ENCODE peak calls at places on chromosome 3, in six cellular contexts. One of them, this sample, is unnamed. For H3K9me3, the result is how much of the 10 kb centered on the place peaks cover.

GRCh38 chr3:42052132-42052866 is 38.9 kb upstream of the TRAK1 start:
- DNase-seq in neuronal stem cell: no peak
- DNase-seq in transverse colon: no peak
- DNase-seq in IMR-90: peak
- DNase-seq in heart left ventricle: no peak
- DNase-seq in AG04450: no peak
- DNase-seq in this sample: no peak

GRCh38 chr3:174408310-174408709 is 450.8 kb upstream of the NAALADL2 start:
- DNase-seq in IMR-90: peak
- DNase-seq in heart left ventricle: no peak
- DNase-seq in transverse colon: no peak
- DNase-seq in neuronal stem cell: no peak
- DNase-seq in AG04450: peak
- DNase-seq in this sample: no peak

GRCh38 chr3:189003410-189003809 is 168.4 kb upstream of the TPRG1 start:
- DNase-seq in heart left ventricle: no peak
- DNase-seq in neuronal stem cell: no peak
- DNase-seq in AG04450: no peak
- DNase-seq in transverse colon: no peak
- DNase-seq in IMR-90: no peak
- DNase-seq in this sample: no peak

GRCh38 chr3:197516517-197516889 is 39.3 kb downstream of the BDH1 start:
- DNase-seq in IMR-90: peak
- DNase-seq in heart left ventricle: no peak
- DNase-seq in AG04450: peak
- DNase-seq in neuronal stem cell: no peak
- DNase-seq in transverse colon: no peak
- DNase-seq in this sample: no peak

GRCh38 chr3:23490459-23490858 is 287.3 kb downstream of the UBE2E2 start:
- DNase-seq in AG04450: peak
- DNase-seq in IMR-90: peak
- DNase-seq in neuronal stem cell: no peak
- DNase-seq in heart left ventricle: no peak
- DNase-seq in transverse colon: no peak
- DNase-seq in this sample: no peak

GRCh38 chr3:167656821-167657220 is 3.1 kb upstream of the WDR49 start:
- DNase-seq in AG04450: no peak
- DNase-seq in transverse colon: no peak
- DNase-seq in neuronal stem cell: no peak
- DNase-seq in IMR-90: no peak
- DNase-seq in heart left ventricle: no peak
- DNase-seq in this sample: no peak

GRCh38 chr3:144816366-144816765 is 844.7 kb downstream of the DIPK2A start:
- DNase-seq in heart left ventricle: no peak
- DNase-seq in transverse colon: no peak
- DNase-seq in neuronal stem cell: no peak
- DNase-seq in AG04450: no peak
- DNase-seq in IMR-90: no peak
- DNase-seq in this sample: no peak

GRCh38 chr3:99419111-99419510 is 219.3 kb upstream of the COL8A1 start:
- DNase-seq in heart left ventricle: no peak
- DNase-seq in transverse colon: no peak
- DNase-seq in IMR-90: no peak
- DNase-seq in AG04450: no peak
- DNase-seq in neuronal stem cell: no peak
- DNase-seq in this sample: no peak

GRCh38 chr3:73863546-73864079 is 238.9 kb upstream of the PDZRN3 start:
- DNase-seq in AG04450: no peak
- DNase-seq in IMR-90: no peak
- DNase-seq in neuronal stem cell: no peak
- DNase-seq in heart left ventricle: no peak
- DNase-seq in transverse colon: no peak
- DNase-seq in this sample: no peak

GRCh38 chr3:177777699-177778098 is 580.4 kb upstream of the TBL1XR1 start:
- DNase-seq in IMR-90: peak
- DNase-seq in heart left ventricle: peak
- DNase-seq in transverse colon: peak
- DNase-seq in AG04450: no peak
- DNase-seq in neuronal stem cell: peak
- DNase-seq in this sample: no peak

GRCh38 chr3:177778633-177779032 is 581.4 kb upstream of the TBL1XR1 start:
- DNase-seq in heart left ventricle: no peak
- DNase-seq in transverse colon: no peak
- DNase-seq in IMR-90: no peak
- DNase-seq in AG04450: no peak
- DNase-seq in neuronal stem cell: no peak
- DNase-seq in this sample: no peak

GRCh38 chr3:177772908-177773557 is 575.8 kb upstream of the TBL1XR1 start:
- DNase-seq in heart left ventricle: peak
- DNase-seq in transverse colon: no peak
- DNase-seq in neuronal stem cell: no peak
- DNase-seq in AG04450: no peak
- DNase-seq in IMR-90: no peak
- DNase-seq in this sample: no peak

GRCh38 chr3:177771780-177772179 is 574.5 kb upstream of the TBL1XR1 start:
- DNase-seq in IMR-90: no peak
- DNase-seq in heart left ventricle: no peak
- DNase-seq in neuronal stem cell: no peak
- DNase-seq in AG04450: no peak
- DNase-seq in transverse colon: no peak
- DNase-seq in this sample: no peak

DNA sequence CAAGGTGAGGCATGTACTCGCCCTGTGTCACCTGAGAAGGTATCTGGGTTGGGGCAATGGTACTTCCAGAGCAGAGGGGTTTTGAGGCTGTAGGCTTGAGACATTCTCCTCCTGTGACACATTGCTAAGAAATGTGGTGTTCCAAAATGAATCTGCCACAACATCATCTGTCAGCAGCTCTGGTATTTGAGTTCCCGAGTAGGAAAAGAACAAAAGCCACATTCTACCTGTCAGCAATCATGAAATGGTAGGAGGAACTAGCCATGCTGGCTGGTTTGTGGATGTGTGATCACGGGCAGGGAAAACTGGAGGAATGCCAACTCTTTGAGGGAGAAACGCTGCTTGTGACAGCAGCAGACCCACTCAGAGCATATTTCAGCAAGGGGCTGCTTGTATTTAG is 579.4 kb upstream of the TBL1XR1 start:
- DNase-seq in heart left ventricle: no peak
- DNase-seq in transverse colon: no peak
- DNase-seq in IMR-90: peak
- DNase-seq in neuronal stem cell: no peak
- DNase-seq in AG04450: peak
- DNase-seq in this sample: no peak
- H3K9me3 ChIP-seq in heart left ventricle: under half
- H3K9me3 ChIP-seq in transverse colon: under half
- H3K9me3 ChIP-seq in IMR-90: under half
- H3K9me3 ChIP-seq in neuronal stem cell: under half
- H3K9me3 ChIP-seq in AG04450: under half
- H3K9me3 ChIP-seq in this sample: under half

GRCh38 chr3:54240-54639 is 142.3 kb upstream of the CHL1 start:
- DNase-seq in transverse colon: no peak
- DNase-seq in AG04450: no peak
- DNase-seq in IMR-90: no peak
- DNase-seq in neuronal stem cell: no peak
- DNase-seq in heart left ventricle: no peak
- DNase-seq in this sample: no peak
- H3K9me3 ChIP-seq in transverse colon: under half
- H3K9me3 ChIP-seq in AG04450: under half
- H3K9me3 ChIP-seq in IMR-90: under half
- H3K9me3 ChIP-seq in neuronal stem cell: under half
- H3K9me3 ChIP-seq in heart left ventricle: under half
- H3K9me3 ChIP-seq in this sample: under half

GRCh38 chr3:153397806-153398205 is 235.8 kb downstream of the RAP2B start:
- DNase-seq in heart left ventricle: no peak
- DNase-seq in neuronal stem cell: no peak
- DNase-seq in IMR-90: no peak
- DNase-seq in transverse colon: no peak
- DNase-seq in AG04450: no peak
- DNase-seq in this sample: no peak
- H3K9me3 ChIP-seq in heart left ventricle: under half
- H3K9me3 ChIP-seq in neuronal stem cell: under half
- H3K9me3 ChIP-seq in IMR-90: under half
- H3K9me3 ChIP-seq in transverse colon: under half
- H3K9me3 ChIP-seq in AG04450: under half
- H3K9me3 ChIP-seq in this sample: under half

GRCh38 chr3:183540501-183541234 is 14.8 kb downstream of the KLHL6 start:
- DNase-seq in AG04450: no peak
- DNase-seq in transverse colon: peak
- DNase-seq in heart left ventricle: peak
- DNase-seq in neuronal stem cell: no peak
- DNase-seq in IMR-90: no peak
- DNase-seq in this sample: no peak
- H3K9me3 ChIP-seq in AG04450: under half
- H3K9me3 ChIP-seq in transverse colon: under half
- H3K9me3 ChIP-seq in heart left ventricle: under half
- H3K9me3 ChIP-seq in neuronal stem cell: under half
- H3K9me3 ChIP-seq in IMR-90: under half
- H3K9me3 ChIP-seq in this sample: under half

GRCh38 chr3:1404270-1404669 is 311.4 kb downstream of the CNTN6 start:
- DNase-seq in neuronal stem cell: peak
- DNase-seq in heart left ventricle: no peak
- DNase-seq in transverse colon: no peak
- DNase-seq in AG04450: no peak
- DNase-seq in IMR-90: no peak
- DNase-seq in this sample: no peak

GRCh38 chr3:1406250-1406649 is 313.4 kb downstream of the CNTN6 start:
- DNase-seq in IMR-90: no peak
- DNase-seq in neuronal stem cell: no peak
- DNase-seq in heart left ventricle: no peak
- DNase-seq in transverse colon: no peak
- DNase-seq in AG04450: no peak
- DNase-seq in this sample: no peak

GRCh38 chr3:1400571-1400970 is 307.7 kb downstream of the CNTN6 start:
- DNase-seq in neuronal stem cell: no peak
- DNase-seq in IMR-90: no peak
- DNase-seq in heart left ventricle: no peak
- DNase-seq in AG04450: no peak
- DNase-seq in transverse colon: no peak
- DNase-seq in this sample: no peak
- H3K9me3 ChIP-seq in neuronal stem cell: under half
- H3K9me3 ChIP-seq in IMR-90: under half
- H3K9me3 ChIP-seq in heart left ventricle: under half
- H3K9me3 ChIP-seq in AG04450: under half
- H3K9me3 ChIP-seq in transverse colon: under half
- H3K9me3 ChIP-seq in this sample: under half

DNA sequence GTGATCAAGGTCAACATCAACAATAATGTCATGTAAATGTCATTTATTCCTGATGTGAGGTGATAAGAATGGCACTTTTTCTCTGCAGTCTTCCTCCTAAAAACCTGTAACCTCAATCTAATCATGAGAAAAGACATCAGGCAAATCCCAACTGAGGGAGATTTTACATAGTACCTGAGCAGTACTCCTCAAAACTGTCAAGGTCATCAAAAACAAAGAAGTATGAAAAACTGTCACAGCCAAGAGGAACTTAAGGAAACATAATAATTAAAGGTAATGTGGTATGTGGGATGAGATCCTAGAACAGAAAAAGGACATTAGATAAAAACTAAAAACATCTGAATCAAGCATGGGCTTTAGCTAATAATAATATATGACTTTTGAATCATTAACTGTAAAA is 140.9 kb upstream of the GRM7 start:
- DNase-seq in AG04450: no peak
- DNase-seq in IMR-90: no peak
- DNase-seq in transverse colon: no peak
- DNase-seq in heart left ventricle: no peak
- DNase-seq in neuronal stem cell: no peak
- DNase-seq in this sample: no peak
- H3K9me3 ChIP-seq in AG04450: under half
- H3K9me3 ChIP-seq in IMR-90: under half
- H3K9me3 ChIP-seq in transverse colon: under half
- H3K9me3 ChIP-seq in heart left ventricle: under half
- H3K9me3 ChIP-seq in neuronal stem cell: under half
- H3K9me3 ChIP-seq in this sample: under half